ENCODE peak calls at places on chromosome 21, in four cellular contexts. Z is dorsolateral prefrontal cortex, V is A549, I is pancreas. M is an unnamed sample.

GRCh38 chr21:39104911-39105310 is 78.3 kb downstream of the PSMG1 start:
- DNase-seq in V (no peak), I (no peak), Z (no peak), M (no peak)

GRCh38 chr21:16418211-16418610 is 688.4 kb downstream of the USP25 start:
- DNase-seq in V (no peak), Z (no peak), I (no peak), M (no peak)

GRCh38 chr21:39730418-39731107 is 14.4 kb upstream of the IGSF5 start:
- DNase-seq in V (no peak), Z (no peak), I (no peak), M (no peak)

GRCh38 chr21:14072761-14073535 is 137.8 kb downstream of the LIPI start:
- DNase-seq in I (no peak), Z (peak), V (no peak), M (no peak)

GRCh38 chr21:39381009-39381408 is 32.1 kb upstream of the HMGN1 start:
- DNase-seq in I (no peak), Z (peak), V (no peak), M (no peak)

GRCh38 chr21:33259995-33260394 is 6.2 kb upstream of the IL10RB start:
- DNase-seq in V (no peak), I (no peak), Z (peak), M (no peak)

GRCh38 chr21:15592271-15592860 is 137.4 kb upstream of the USP25 start:
- DNase-seq in V (peak), Z (no peak), I (no peak), M (no peak)

GRCh38 chr21:39098696-39099111 is 84.5 kb downstream of the PSMG1 start:
- DNase-seq in Z (no peak), V (no peak), I (no peak), M (no peak)

GRCh38 chr21:17003221-17003620 is 509.6 kb upstream of the CXADR start:
- DNase-seq in V (no peak), Z (no peak), I (no peak), M (no peak)

GRCh38 chr21:18369115-18369514 is 34.5 kb downstream of the TMPRSS15 start:
- DNase-seq in Z (no peak), V (no peak), I (no peak), M (no peak)

GRCh38 chr21:28537371-28538079 is 455.2 kb downstream of the LTN1 start:
- DNase-seq in V (no peak), I (no peak), Z (no peak), M (no peak)

GRCh38 chr21:35953570-35953969 is 106.8 kb downstream of the SETD4 start:
- DNase-seq in I (no peak), Z (no peak), V (no peak), M (no peak)

GRCh38 chr21:29938968-29939858 is 583 bp downstream of the GRIK1 start:
- DNase-seq in V (no peak), I (peak), Z (peak), M (peak)

GRCh38 chr21:38420140-38420539 is 78.1 kb downstream of the ERG start:
- DNase-seq in Z (no peak), I (no peak), V (no peak), M (no peak)

GRCh38 chr21:40011371-40011770 is 144.1 kb downstream of the PCP4 start:
- DNase-seq in V (no peak), I (no peak), Z (no peak), M (no peak)

GRCh38 chr21:14949603-14950002 is 115.2 kb downstream of the NRIP1 start:
- DNase-seq in Z (no peak), V (no peak), I (no peak), M (no peak)

GRCh38 chr21:37699024-37699770 is 217.1 kb downstream of the KCNJ6 start:
- DNase-seq in V (no peak), I (no peak), Z (no peak), M (no peak)

GRCh38 chr21:32463889-32464300 is 51.4 kb downstream of the EVA1C start:
- DNase-seq in V (no peak), Z (no peak), I (no peak), M (no peak)

GRCh38 chr21:14382486-14382834 is 486 bp downstream of the HSPA13 start:
- DNase-seq in V (no peak), Z (peak), I (peak), M (no peak)

GRCh38 chr21:14482165-14482564 is 64.0 kb downstream of the SAMSN1 start:
- DNase-seq in I (no peak), V (no peak), Z (no peak), M (no peak)

GRCh38 chr21:17782051-17782450 is 37.1 kb downstream of the C21orf91 start:
- DNase-seq in I (no peak), Z (no peak), V (no peak), M (no peak)

GRCh38 chr21:16492892-16493291 is 763.1 kb downstream of the USP25 start:
- DNase-seq in V (no peak), Z (no peak), I (no peak), M (no peak)

GRCh38 chr21:19557488-19557887 is 1153.9 kb upstream of the TMPRSS15 start:
- DNase-seq in I (no peak), Z (no peak), V (no peak), M (no peak)

GRCh38 chr21:36369064-36369685 is 16.0 kb upstream of the CHAF1B start:
- DNase-seq in I (no peak), V (no peak), Z (no peak), M (no peak)

GRCh38 chr21:25171438-25171837 is 435.8 kb downstream of the MRPL39 start:
- DNase-seq in Z (no peak), V (no peak), I (no peak), M (no peak)

GRCh38 chr21:33661146-33661545 is 18.8 kb downstream of the ITSN1 start:
- DNase-seq in Z (no peak), I (no peak), V (no peak), M (no peak)

DNA sequence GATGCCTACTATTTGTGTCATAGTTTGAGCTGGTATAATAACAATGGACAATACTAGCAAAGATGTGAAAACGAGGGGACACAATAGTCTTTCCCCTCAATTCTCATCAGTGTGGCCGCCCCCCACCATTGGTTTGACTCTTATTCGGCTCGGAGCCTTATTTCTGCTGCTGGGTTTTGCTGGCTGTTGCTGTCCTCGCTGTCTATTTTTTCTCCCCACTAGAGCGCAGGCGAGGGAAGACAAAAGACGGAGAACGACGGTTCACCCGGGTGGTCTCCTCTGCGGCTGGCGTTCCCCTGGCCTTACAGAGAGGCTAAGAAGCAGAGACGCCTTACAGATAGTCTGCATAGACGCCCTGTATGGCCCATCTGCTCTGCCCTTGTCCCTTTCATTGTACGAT is 19.4 kb downstream of the CLIC6 start:
- DNase-seq in I (no peak), V (peak), Z (no peak), M (no peak)
- TF ChIP-seq CTCF in I (peak), V (peak), Z (no peak), M (no peak)

GRCh38 chr21:43731476-43731875 is 12.5 kb downstream of the PDXK start:
- DNase-seq in Z (no peak), V (no peak), I (no peak), M (no peak)

GRCh38 chr21:43731891-43732711 is 13.2 kb downstream of the PDXK start:
- DNase-seq in V (no peak), I (no peak), Z (no peak), M (no peak)

GRCh38 chr21:43727571-43728466 is 8.9 kb downstream of the PDXK start:
- DNase-seq in V (peak), Z (no peak), I (peak), M (no peak)

GRCh38 chr21:43726686-43727570 is 8.0 kb downstream of the PDXK start:
- DNase-seq in I (no peak), V (no peak), Z (no peak), M (no peak)

GRCh38 chr21:43728467-43729390 is 9.8 kb downstream of the PDXK start:
- DNase-seq in I (peak), Z (peak), V (peak), M (peak)
- TF ChIP-seq CTCF in I (no peak), Z (peak), V (no peak), M (peak)

GRCh38 chr21:31213787-31214186 is 130.3 kb downstream of the TIAM1 start:
- DNase-seq in I (no peak), Z (no peak), V (no peak), M (no peak)
- TF ChIP-seq CTCF in I (no peak), Z (no peak), V (no peak), M (no peak)

DNA sequence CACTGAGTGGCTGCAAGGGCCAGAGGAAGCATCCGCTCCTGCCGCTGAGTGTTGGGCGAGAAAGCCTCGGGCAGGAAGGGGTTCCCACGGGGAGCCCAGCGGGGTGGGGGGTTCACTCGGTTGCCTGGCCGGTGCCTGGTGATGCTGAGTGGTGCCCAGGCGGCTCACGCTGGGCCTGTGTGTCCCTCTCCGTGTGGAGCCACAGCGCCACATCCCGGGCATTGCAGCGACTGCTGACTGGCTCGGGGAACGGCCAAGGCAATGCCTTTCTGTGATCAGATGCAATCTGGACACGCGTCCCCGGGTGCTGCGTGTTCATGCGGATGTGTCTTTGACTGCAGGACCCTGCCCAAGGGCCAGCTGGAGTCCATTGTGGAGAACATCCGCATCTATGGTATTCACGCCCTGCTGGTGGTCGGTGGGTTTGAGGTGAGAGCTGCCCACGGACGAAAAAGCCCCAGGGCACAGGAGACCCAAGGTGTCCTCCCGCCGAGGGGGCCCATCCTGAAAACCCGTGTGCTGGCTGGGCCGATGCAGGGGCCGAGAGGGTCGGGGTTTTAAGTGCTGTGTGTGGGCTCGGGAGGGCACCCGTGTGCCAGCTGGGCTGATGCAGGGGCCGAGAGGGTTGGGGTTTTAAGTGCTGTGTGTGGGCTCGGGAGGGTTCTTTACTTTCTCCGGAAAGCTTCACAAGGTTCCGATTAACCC is 16.4 kb downstream of the CFAP410 start:
- DNase-seq in Z (no peak), V (no peak), I (no peak), M (no peak)
- TF ChIP-seq CTCF in Z (no peak), V (no peak), I (no peak), M (no peak)

GRCh38 chr21:41143596-41144325 is 24.2 kb upstream of the BACE2 start:
- DNase-seq in V (no peak), Z (no peak), I (no peak), M (no peak)

GRCh38 chr21:41147979-41148355 is 20.0 kb upstream of the BACE2 start:
- DNase-seq in Z (no peak), I (no peak), V (no peak), M (no peak)

GRCh38 chr21:41148798-41149197 is 19.2 kb upstream of the BACE2 start:
- DNase-seq in V (no peak), I (no peak), Z (no peak), M (no peak)

GRCh38 chr21:41149199-41149598 is 18.8 kb upstream of the BACE2 start:
- DNase-seq in V (no peak), I (no peak), Z (no peak), M (no peak)

DNA sequence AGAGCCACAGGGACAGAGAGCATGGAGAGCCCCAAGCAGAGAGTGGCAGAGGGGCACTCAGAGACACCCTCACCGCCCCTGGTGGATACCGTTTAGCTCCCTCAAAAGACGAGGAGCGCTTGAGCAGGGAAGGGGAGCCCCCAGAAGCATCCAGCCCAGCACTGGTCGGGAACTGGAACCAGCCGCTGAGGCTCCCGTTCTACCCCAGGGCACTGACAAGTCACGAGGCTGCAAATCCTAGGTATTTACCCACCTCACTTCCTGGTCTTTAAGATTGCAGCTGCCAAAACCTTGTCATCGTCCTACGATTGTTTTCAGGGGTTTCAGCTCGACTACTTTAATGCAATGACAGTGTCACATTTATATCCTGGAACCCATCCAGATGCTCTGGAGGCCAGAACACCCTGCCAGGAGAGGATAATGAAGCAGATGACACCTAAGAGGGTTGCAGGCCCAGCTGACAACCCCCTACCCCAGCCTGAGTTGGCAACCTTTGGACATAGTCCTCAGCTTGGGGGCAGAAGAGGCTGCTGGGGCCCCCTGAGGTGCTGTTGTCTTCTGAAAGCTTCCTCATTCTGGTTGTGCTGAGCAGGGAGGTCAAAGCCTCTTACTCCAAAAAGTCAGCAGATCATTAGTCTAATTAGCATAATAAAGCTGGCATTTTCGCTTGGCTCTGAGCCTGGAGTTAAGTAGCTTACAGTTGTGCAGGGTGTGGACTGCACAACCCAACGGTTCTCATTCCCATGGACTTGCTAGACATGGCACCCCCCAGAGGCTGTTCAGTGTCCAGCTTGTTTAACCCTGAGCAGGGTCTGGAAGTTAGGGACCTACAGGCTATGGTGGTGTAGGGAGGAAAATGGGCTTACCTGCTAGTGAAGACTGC is 20.6 kb upstream of the BACE2 start:
- DNase-seq in Z (no peak), I (no peak), V (no peak), M (no peak)
- TF ChIP-seq CTCF in Z (no peak), I (no peak), V (no peak), M (no peak)

GRCh38 chr21:42009018-42009830 is 936 bp downstream of the ZBTB21 start:
- DNase-seq in V (peak), I (peak), Z (no peak), M (peak)
- TF ChIP-seq CTCF in V (peak), I (no peak), Z (peak), M (no peak)

GRCh38 chr21:45943630-45944540 is 37.7 kb upstream of the COL6A1 start:
- DNase-seq in Z (no peak), I (no peak), V (no peak), M (no peak)

GRCh38 chr21:45940621-45941337 is 40.8 kb upstream of the COL6A1 start:
- DNase-seq in Z (no peak), V (no peak), I (no peak), M (no peak)

GRCh38 chr21:45941338-45941710 is 40.2 kb upstream of the COL6A1 start:
- DNase-seq in Z (no peak), I (no peak), V (no peak), M (no peak)

GRCh38 chr21:45942755-45943629 is 38.6 kb upstream of the COL6A1 start:
- DNase-seq in V (no peak), I (no peak), Z (no peak), M (no peak)

GRCh38 chr21:45942011-45942546 is 39.5 kb upstream of the COL6A1 start:
- DNase-seq in Z (no peak), V (no peak), I (no peak), M (no peak)
- TF ChIP-seq CTCF in Z (no peak), V (no peak), I (no peak), M (no peak)

GRCh38 chr21:20971296-20971921 is 26.8 kb upstream of the NCAM2 start:
- DNase-seq in I (no peak), Z (peak), V (no peak), M (no peak)
- TF ChIP-seq CTCF in I (no peak), Z (peak), V (no peak), M (peak)

DNA sequence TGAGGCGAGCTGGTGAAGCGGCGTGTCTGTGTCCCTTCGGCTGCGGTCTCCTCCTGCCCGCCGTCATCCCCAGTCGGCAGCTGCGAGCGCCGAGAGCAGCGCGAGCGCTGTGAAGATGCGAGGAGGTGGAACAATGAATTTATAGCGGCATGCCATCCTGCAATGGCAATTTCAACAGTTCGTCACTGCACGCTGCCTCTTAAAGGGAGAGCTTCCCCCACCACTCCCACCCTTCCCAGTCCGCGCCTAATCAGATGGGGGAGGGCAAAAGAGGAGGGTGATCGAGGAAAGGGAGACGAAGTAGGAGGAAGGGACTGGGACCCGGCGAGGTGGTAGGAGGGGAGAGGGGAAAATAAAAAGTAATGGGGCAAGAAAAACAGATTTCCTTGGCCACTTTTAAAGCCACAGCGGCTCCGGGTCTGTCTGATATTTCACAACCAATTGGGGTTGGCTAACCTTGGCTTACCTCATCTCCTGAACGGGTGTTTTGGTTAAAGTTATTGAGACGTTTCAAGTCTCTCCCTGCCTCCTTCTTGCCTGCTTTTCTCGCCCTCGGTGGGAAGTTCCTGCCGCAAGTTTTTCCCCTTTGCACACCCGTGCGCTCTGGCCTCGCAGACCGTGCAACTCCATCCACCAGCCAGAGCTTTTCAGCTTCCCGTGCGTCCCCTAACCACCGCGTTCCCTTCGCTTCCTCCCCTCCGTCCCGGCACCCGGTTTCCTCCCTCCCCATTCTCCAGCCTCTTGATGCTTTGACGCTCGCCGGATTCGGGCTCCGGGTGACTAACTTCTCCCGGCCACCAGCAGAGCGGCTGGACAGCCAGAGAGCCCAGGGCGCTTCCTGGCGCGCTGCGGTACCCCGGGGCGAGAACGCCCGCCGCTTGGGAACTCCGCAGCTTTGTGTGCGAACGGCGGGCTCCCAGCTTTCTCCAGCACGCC is at the start of gene ADAMTS5:
- DNase-seq in Z (peak), V (no peak), I (peak), M (peak)
- TF ChIP-seq CTCF in Z (no peak), V (no peak), I (no peak), M (no peak)